ENCODE peak calls at places on chromosomes 12 and 14, in four cellular contexts. X is AG09319, D is NCI-H1092, L is NCI-H510A treated with DMSO at 0.1 percent for 48 hours. W is an unnamed sample.

GRCh38 chr14:96920023-96920422 is 122.8 kb downstream of the VRK1 start:
- DNase-seq in X (no peak), D (no peak), L (no peak), W (no peak)

GRCh38 chr14:50388256-50388931 is 8.3 kb downstream of the CDKL1 start:
- DNase-seq in X (no peak), D (no peak), L (no peak), W (no peak)

GRCh38 chr12:50162225-50162624 is 4.9 kb downstream of the CERS5 start:
- DNase-seq in X (no peak), D (no peak), L (no peak), W (no peak)

GRCh38 chr14:91390165-91390778 is 27.3 kb downstream of the CCDC88C start:
- DNase-seq in X (no peak), D (no peak), L (no peak), W (no peak)

GRCh38 chr12:12240671-12241345 is 26.0 kb downstream of the LRP6 start:
- DNase-seq in X (no peak), D (no peak), L (no peak), W (peak)

GRCh38 chr12:23536293-23536692 is 413.2 kb downstream of the SOX5 start:
- DNase-seq in X (no peak), D (peak), L (peak), W (peak)

GRCh38 chr14:55073856-55074255 is 22.4 kb downstream of the MAPK1IP1L start:
- DNase-seq in X (no peak), D (no peak), L (no peak), W (no peak)

GRCh38 chr14:66395300-66395699 is 90.9 kb upstream of the CCDC196 start:
- DNase-seq in X (no peak), D (no peak), L (peak), W (no peak)

GRCh38 chr14:36654185-36655053 is 7.2 kb upstream of the PAX9 start:
- DNase-seq in X (no peak), D (no peak), L (no peak), W (no peak)

GRCh38 chr14:69985456-69985855 is 106.2 kb downstream of the SMOC1 start:
- DNase-seq in X (no peak), D (no peak), L (no peak), W (no peak)

GRCh38 chr14:72822946-72823611 is 70.8 kb downstream of the DPF3 start:
- DNase-seq in X (no peak), D (no peak), L (no peak), W (no peak)

GRCh38 chr14:62168564-62169155 is 406.4 kb downstream of the SNAPC1 start:
- DNase-seq in X (no peak), D (no peak), L (no peak), W (no peak)